ENCODE peak calls at places on chromosome 2, in ten cellular contexts. One of them, this sample, is unnamed.

GRCh38 chr2:176653856-176654443 is 384.7 kb downstream of the MTX2 start:
- DNase-seq in NCI-H1417: peak
- DNase-seq in tibial artery: peak
- DNase-seq in AG09319: peak
- DNase-seq in neural progenitor cell: peak
- DNase-seq in A549: peak
- DNase-seq in mucosa of descending colon: peak
- DNase-seq in amygdala: no peak
- DNase-seq in activated T-helper 1 cell treated with anti-CD3 and anti-CD28 coated beads, Interleukin-2, amount 50 U/mL, for 16 hours: no peak
- DNase-seq in CD8-positive, alpha-beta T cell: peak
- DNase-seq in this sample: peak

GRCh38 chr2:170770304-170771048 is at the start of gene ERICH2:
- DNase-seq in NCI-H1417: peak
- DNase-seq in tibial artery: peak
- DNase-seq in AG09319: no peak
- DNase-seq in neural progenitor cell: peak
- DNase-seq in A549: peak
- DNase-seq in mucosa of descending colon: peak
- DNase-seq in amygdala: peak
- DNase-seq in activated T-helper 1 cell treated with anti-CD3 and anti-CD28 coated beads, Interleukin-2, amount 50 U/mL, for 16 hours: peak
- DNase-seq in CD8-positive, alpha-beta T cell: peak
- DNase-seq in this sample: peak

GRCh38 chr2:191637182-191638078 is 40.5 kb upstream of the NABP1 start:
- DNase-seq in NCI-H1417: no peak
- DNase-seq in tibial artery: no peak
- DNase-seq in AG09319: no peak
- DNase-seq in neural progenitor cell: no peak
- DNase-seq in A549: peak
- DNase-seq in mucosa of descending colon: peak
- DNase-seq in amygdala: no peak
- DNase-seq in activated T-helper 1 cell treated with anti-CD3 and anti-CD28 coated beads, Interleukin-2, amount 50 U/mL, for 16 hours: no peak
- DNase-seq in CD8-positive, alpha-beta T cell: peak
- DNase-seq in this sample: no peak

GRCh38 chr2:233350708-233351107 is 3.6 kb upstream of the DGKD start:
- DNase-seq in NCI-H1417: peak
- DNase-seq in tibial artery: peak
- DNase-seq in AG09319: peak
- DNase-seq in neural progenitor cell: no peak
- DNase-seq in A549: peak
- DNase-seq in mucosa of descending colon: no peak
- DNase-seq in amygdala: no peak
- DNase-seq in activated T-helper 1 cell treated with anti-CD3 and anti-CD28 coated beads, Interleukin-2, amount 50 U/mL, for 16 hours: no peak
- DNase-seq in CD8-positive, alpha-beta T cell: peak
- DNase-seq in this sample: peak

GRCh38 chr2:129857200-129857599 is 122.3 kb upstream of the RAB6C start:
- DNase-seq in NCI-H1417: no peak
- DNase-seq in tibial artery: no peak
- DNase-seq in AG09319: no peak
- DNase-seq in neural progenitor cell: no peak
- DNase-seq in A549: no peak
- DNase-seq in mucosa of descending colon: no peak
- DNase-seq in amygdala: no peak
- DNase-seq in activated T-helper 1 cell treated with anti-CD3 and anti-CD28 coated beads, Interleukin-2, amount 50 U/mL, for 16 hours: no peak
- DNase-seq in CD8-positive, alpha-beta T cell: no peak
- DNase-seq in this sample: no peak

GRCh38 chr2:131142849-131143248 is 37.7 kb downstream of the PLEKHB2 start:
- DNase-seq in NCI-H1417: no peak
- DNase-seq in tibial artery: no peak
- DNase-seq in AG09319: no peak
- DNase-seq in neural progenitor cell: no peak
- DNase-seq in A549: no peak
- DNase-seq in mucosa of descending colon: no peak
- DNase-seq in amygdala: no peak
- DNase-seq in activated T-helper 1 cell treated with anti-CD3 and anti-CD28 coated beads, Interleukin-2, amount 50 U/mL, for 16 hours: no peak
- DNase-seq in CD8-positive, alpha-beta T cell: no peak
- DNase-seq in this sample: no peak

GRCh38 chr2:63819256-63819655 is 22.4 kb upstream of the UGP2 start:
- DNase-seq in NCI-H1417: peak
- DNase-seq in tibial artery: no peak
- DNase-seq in AG09319: no peak
- DNase-seq in neural progenitor cell: no peak
- DNase-seq in A549: no peak
- DNase-seq in mucosa of descending colon: no peak
- DNase-seq in amygdala: no peak
- DNase-seq in activated T-helper 1 cell treated with anti-CD3 and anti-CD28 coated beads, Interleukin-2, amount 50 U/mL, for 16 hours: no peak
- DNase-seq in CD8-positive, alpha-beta T cell: no peak
- DNase-seq in this sample: no peak

GRCh38 chr2:178718283-178718682 is 88.9 kb downstream of the TTN start:
- DNase-seq in NCI-H1417: no peak
- DNase-seq in tibial artery: no peak
- DNase-seq in AG09319: no peak
- DNase-seq in neural progenitor cell: no peak
- DNase-seq in A549: no peak
- DNase-seq in mucosa of descending colon: no peak
- DNase-seq in amygdala: no peak
- DNase-seq in activated T-helper 1 cell treated with anti-CD3 and anti-CD28 coated beads, Interleukin-2, amount 50 U/mL, for 16 hours: no peak
- DNase-seq in CD8-positive, alpha-beta T cell: no peak
- DNase-seq in this sample: no peak

GRCh38 chr2:181934694-181935093 is 43.2 kb downstream of the ITPRID2 start:
- DNase-seq in NCI-H1417: no peak
- DNase-seq in tibial artery: no peak
- DNase-seq in AG09319: no peak
- DNase-seq in neural progenitor cell: no peak
- DNase-seq in A549: no peak
- DNase-seq in mucosa of descending colon: no peak
- DNase-seq in amygdala: no peak
- DNase-seq in activated T-helper 1 cell treated with anti-CD3 and anti-CD28 coated beads, Interleukin-2, amount 50 U/mL, for 16 hours: no peak
- DNase-seq in CD8-positive, alpha-beta T cell: no peak
- DNase-seq in this sample: no peak

GRCh38 chr2:42840141-42840540 is 47.8 kb upstream of the HAAO start:
- DNase-seq in NCI-H1417: no peak
- DNase-seq in tibial artery: peak
- DNase-seq in AG09319: no peak
- DNase-seq in neural progenitor cell: no peak
- DNase-seq in A549: no peak
- DNase-seq in mucosa of descending colon: no peak
- DNase-seq in amygdala: no peak
- DNase-seq in activated T-helper 1 cell treated with anti-CD3 and anti-CD28 coated beads, Interleukin-2, amount 50 U/mL, for 16 hours: no peak
- DNase-seq in CD8-positive, alpha-beta T cell: no peak
- DNase-seq in this sample: no peak

This sample was measured in fibroblast of the conjunctiva.